ENCODE peak calls at places on chromosomes 11 and 22, in seven cellular contexts. M, I, A, N, S, K and L are unnamed samples.

GRCh38 chr11:79437274-79437980 is 3.4 kb downstream of the TENM4 start:
- DNase-seq in S (no peak), K (peak), N (no peak), M (peak), A (peak), I (no peak), L (peak)

GRCh38 chr22:47128216-47129215 is 366.1 kb downstream of the TBC1D22A start:
- DNase-seq in N (no peak), I (no peak), K (no peak), M (no peak), A (no peak), S (no peak), L (peak)

GRCh38 chr11:3049430-3050243 is 7.6 kb downstream of the CARS1 start:
- DNase-seq in N (peak), I (peak), K (peak), S (peak), A (peak), M (peak), L (peak)

GRCh38 chr22:50599816-50600454 is 658 bp upstream of the MAPK8IP2 start:
- DNase-seq in M (no peak), S (no peak), A (no peak), N (no peak), I (no peak), K (peak), L (no peak)

GRCh38 chr22:46110215-46110614 is 40.1 kb upstream of the PPARA start:
- DNase-seq in M (peak), I (peak), A (peak), K (no peak), N (no peak), S (no peak), L (no peak)

GRCh38 chr22:46984751-46985506 is 222.5 kb downstream of the TBC1D22A start:
- DNase-seq in I (no peak), M (no peak), A (peak), S (peak), K (peak), N (no peak), L (no peak)

GRCh38 chr11:11230802-11231562 is 122.1 kb downstream of the CSNK2A3 start:
- DNase-seq in S (peak), M (no peak), I (peak), A (no peak), N (no peak), K (no peak), L (no peak)

GRCh38 chr11:114896594-114896993 is 218.3 kb downstream of the NXPE2 start:
- DNase-seq in A (no peak), K (no peak), I (no peak), M (no peak), S (no peak), N (no peak), L (no peak)

GRCh38 chr11:45677811-45678515 is 12.5 kb upstream of the CHST1 start:
- DNase-seq in I (no peak), N (no peak), A (no peak), K (no peak), M (no peak), S (no peak), L (no peak)

GRCh38 chr22:48177591-48177990 is 1415.1 kb downstream of the TBC1D22A start:
- DNase-seq in S (no peak), I (peak), K (no peak), A (no peak), N (no peak), M (no peak), L (no peak)

GRCh38 chr11:95279921-95280861 is 49.2 kb upstream of the SESN3 start:
- DNase-seq in K (peak), A (no peak), I (no peak), M (peak), N (no peak), S (no peak), L (no peak)

GRCh38 chr22:44819966-44820631 is 67.7 kb downstream of the ARHGAP8 start:
- DNase-seq in N (no peak), M (no peak), S (no peak), A (no peak), K (no peak), I (no peak), L (no peak)

GRCh38 chr11:113474362-113475159 is 637 bp downstream of the DRD2 start:
- DNase-seq in I (peak), M (peak), S (peak), K (peak), A (peak), N (peak), L (peak)

GRCh38 chr11:70575396-70576060 is 177.2 kb downstream of the CTTN start:
- DNase-seq in S (no peak), K (no peak), I (peak), N (no peak), M (peak), A (no peak), L (no peak)

GRCh38 chr11:109697140-109697843 is 275.3 kb downstream of the C11orf87 start:
- DNase-seq in A (peak), K (peak), M (no peak), N (no peak), I (peak), S (no peak), L (no peak)

GRCh38 chr11:59611570-59612565 is 3.7 kb downstream of the OSBP start:
- DNase-seq in S (no peak), K (peak), M (no peak), N (peak), I (no peak), A (no peak), L (no peak)

GRCh38 chr11:134529212-134530096 is 117.4 kb upstream of the B3GAT1 start:
- DNase-seq in K (no peak), M (no peak), A (no peak), N (no peak), I (no peak), S (no peak), L (peak)

GRCh38 chr22:49880281-49880680 is 26.6 kb downstream of the ZBED4 start:
- DNase-seq in M (no peak), I (no peak), N (no peak), S (no peak), A (no peak), K (no peak), L (no peak)

GRCh38 chr11:29448246-29448877 is 568.5 kb downstream of the KCNA4 start:
- DNase-seq in A (peak), S (no peak), N (no peak), K (peak), M (no peak), I (peak), L (no peak)

GRCh38 chr11:129639300-129639699 is 176.3 kb upstream of the TMEM45B start:
- DNase-seq in A (peak), I (no peak), M (no peak), N (no peak), S (no peak), K (peak), L (no peak)

GRCh38 chr22:33210129-33210784 is 152.1 kb upstream of the SYN3 start:
- DNase-seq in I (peak), S (no peak), N (no peak), M (no peak), A (peak), K (peak), L (no peak)

GRCh38 chr11:96130061-96130460 is 206.2 kb upstream of the MTMR2 start:
- DNase-seq in I (no peak), M (no peak), N (no peak), K (no peak), A (no peak), S (no peak), L (no peak)

GRCh38 chr22:21074092-21074715 is 28.5 kb downstream of the LRRC74B start:
- DNase-seq in I (no peak), A (peak), S (no peak), N (no peak), K (peak), M (no peak), L (no peak)

GRCh38 chr11:17389205-17389956 is 922 bp upstream of the KCNJ11 start:
- DNase-seq in M (peak), N (peak), A (peak), S (peak), K (peak), I (peak), L (peak)

GRCh38 chr11:61554172-61554988 is 26.5 kb downstream of the SYT7 start:
- DNase-seq in K (no peak), I (no peak), S (no peak), A (no peak), N (no peak), M (no peak), L (no peak)

GRCh38 chr11:71542856-71543743 is 5.1 kb upstream of the KRTAP5-9 start:
- DNase-seq in M (no peak), K (no peak), S (no peak), N (no peak), A (no peak), I (no peak), L (no peak)

GRCh38 chr11:35845860-35846259 is 98.0 kb upstream of the LDLRAD3 start:
- DNase-seq in I (no peak), N (no peak), M (no peak), A (no peak), K (no peak), S (no peak), L (no peak)

GRCh38 chr22:45263790-45264269 is 20.9 kb upstream of the UPK3A start:
- DNase-seq in N (peak), S (no peak), I (peak), K (peak), A (peak), M (peak), L (peak)

GRCh38 chr22:44269757-44270555 is 42.8 kb downstream of the SHISAL1 start:
- DNase-seq in K (no peak), N (no peak), S (no peak), M (peak), I (no peak), A (no peak), L (no peak)

GRCh38 chr22:27629908-27630733 is 171.4 kb downstream of the MN1 start:
- DNase-seq in K (no peak), A (no peak), M (no peak), N (no peak), I (no peak), S (no peak), L (no peak)

GRCh38 chr11:116596346-116597260 is 176.2 kb downstream of the BUD13 start:
- DNase-seq in K (no peak), I (no peak), N (no peak), S (no peak), M (no peak), A (no peak), L (no peak)

GRCh38 chr22:23154461-23154860 is 9.2 kb downstream of the RAB36 start:
- DNase-seq in K (no peak), S (no peak), A (no peak), M (no peak), N (no peak), I (no peak), L (no peak)
- H3K4me3 ChIP-seq in K (no peak), S (no peak), A (no peak), M (no peak), N (no peak), I (no peak), L (no peak)

GRCh38 chr11:57322881-57323467 is 1.8 kb downstream of the TNKS1BP1 start:
- DNase-seq in M (peak), S (no peak), K (peak), I (no peak), A (no peak), N (no peak), L (no peak)
- H3K4me3 ChIP-seq in M (peak), S (peak), K (peak), I (peak), A (peak), N (peak), L (peak)

GRCh38 chr11:122365545-122366380 is 249.7 kb upstream of the BLID start:
- DNase-seq in K (peak), I (no peak), M (no peak), A (no peak), N (no peak), S (no peak), L (no peak)
- H3K4me3 ChIP-seq in K (peak), I (no peak), M (peak), A (peak), N (no peak), S (peak), L (peak)

GRCh38 chr11:69199583-69200295 is 44.0 kb downstream of the SMIM38 start:
- DNase-seq in I (no peak), S (no peak), K (no peak), M (no peak), A (no peak), N (no peak), L (no peak)
- H3K4me3 ChIP-seq in I (no peak), S (no peak), K (no peak), M (no peak), A (no peak), N (no peak), L (no peak)

GRCh38 chr22:39094717-39095389 is 2.2 kb upstream of the APOBEC3H start:
- DNase-seq in M (peak), I (no peak), K (no peak), S (no peak), N (no peak), A (no peak), L (no peak)

GRCh38 chr22:39089928-39090327 is 7.1 kb upstream of the APOBEC3H start:
- DNase-seq in I (no peak), M (peak), S (no peak), K (no peak), A (no peak), N (no peak), L (no peak)

GRCh38 chr22:39091136-39092081 is 5.6 kb upstream of the APOBEC3H start:
- DNase-seq in A (no peak), S (no peak), I (no peak), K (no peak), M (peak), N (no peak), L (no peak)

GRCh38 chr22:39090426-39091064 is 6.5 kb upstream of the APOBEC3H start:
- DNase-seq in I (no peak), S (no peak), N (no peak), M (peak), K (no peak), A (no peak), L (no peak)

GRCh38 chr22:39092111-39092867 is 4.8 kb upstream of the APOBEC3H start:
- DNase-seq in S (no peak), I (no peak), A (no peak), N (no peak), M (peak), K (no peak), L (no peak)
- H3K4me3 ChIP-seq in S (no peak), I (no peak), A (no peak), N (no peak), M (no peak), K (no peak), L (no peak)

GRCh38 chr22:40216041-40216756 is 38.5 kb downstream of the TNRC6B start:
- DNase-seq in A (no peak), K (no peak), N (no peak), I (peak), S (no peak), M (no peak), L (no peak)

GRCh38 chr22:40218152-40218551 is 40.4 kb downstream of the TNRC6B start:
- DNase-seq in K (no peak), N (no peak), I (no peak), A (no peak), M (no peak), S (no peak), L (no peak)

GRCh38 chr22:40212126-40212525 is 34.4 kb downstream of the TNRC6B start:
- DNase-seq in I (no peak), A (peak), N (no peak), K (no peak), S (no peak), M (no peak), L (no peak)

GRCh38 chr22:40213478-40213877 is 35.8 kb downstream of the TNRC6B start:
- DNase-seq in K (no peak), S (no peak), M (no peak), N (no peak), I (peak), A (no peak), L (no peak)

DNA sequence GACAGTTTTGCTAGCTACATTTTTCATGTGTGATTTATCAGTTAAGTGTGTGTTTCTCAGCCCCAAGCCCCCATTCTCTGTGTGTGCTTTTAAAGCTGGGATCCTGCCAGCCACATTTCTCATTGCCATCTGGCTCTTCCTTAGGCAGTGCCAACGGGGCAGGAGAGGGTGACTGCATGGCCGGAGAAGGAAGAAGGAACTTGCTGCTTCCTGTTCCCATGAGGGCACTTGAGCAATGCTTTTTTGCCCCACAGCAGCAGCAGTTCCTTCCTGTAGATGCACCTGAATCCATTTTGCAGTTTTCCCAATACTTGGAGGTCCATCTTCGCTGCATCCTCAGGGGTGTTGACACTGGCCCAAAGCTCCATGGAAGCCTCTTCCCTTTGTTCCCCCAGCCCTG is 37.5 kb downstream of the TNRC6B start:
- DNase-seq in S (peak), M (peak), I (peak), K (no peak), A (no peak), N (peak), L (no peak)
- H3K4me3 ChIP-seq in S (no peak), M (no peak), I (peak), K (no peak), A (no peak), N (no peak), L (no peak)

GRCh38 chr11:15074206-15075161 is 1.1 kb downstream of the CALCB start:
- DNase-seq in S (peak), N (peak), M (peak), K (peak), I (peak), A (peak), L (peak)
- H3K4me3 ChIP-seq in S (peak), N (no peak), M (peak), K (no peak), I (no peak), A (peak), L (peak)